ENCODE peak calls at places on chromosomes 5 and 9, in six cellular contexts. N is germinal center; G is central memory CD8-positive, alpha-beta T cell; A is RPMI8226; C is cardiac muscle cell; P is RCC 7860. R is an unnamed sample.

GRCh38 chr5:92637960-92638359 is 943.1 kb downstream of the NR2F1-AS1 start:
- DNase-seq in N (no peak), G (no peak), A (no peak), C (no peak), P (no peak), R (no peak)

GRCh38 chr5:90473321-90474234 is 993 bp downstream of the MBLAC2 start:
- DNase-seq in N (peak), G (no peak), A (peak), C (peak), P (no peak), R (peak)

GRCh38 chr9:134341306-134341705 is 15.1 kb downstream of the RXRA start:
- DNase-seq in N (no peak), G (no peak), A (no peak), C (no peak), P (no peak), R (no peak)

GRCh38 chr5:147168578-147169327 is 66.1 kb upstream of the STK32A start:
- DNase-seq in N (no peak), G (no peak), A (no peak), C (no peak), P (peak), R (peak)

GRCh38 chr9:83999141-83999918 is 18.7 kb downstream of the RMI1 start:
- DNase-seq in N (no peak), G (no peak), A (no peak), C (no peak), P (no peak), R (no peak)

GRCh38 chr5:82151622-82152021 is 126.5 kb downstream of the RPS23 start:
- DNase-seq in N (no peak), G (no peak), A (no peak), C (no peak), P (peak), R (no peak)

GRCh38 chr5:139273322-139273571 is 20.3 kb upstream of the MATR3 start:
- DNase-seq in N (no peak), G (no peak), A (peak), C (peak), P (no peak), R (no peak)

GRCh38 chr9:101468116-101468515 is 32.5 kb upstream of the ALDOB start:
- DNase-seq in N (no peak), G (no peak), A (no peak), C (no peak), P (no peak), R (no peak)

GRCh38 chr9:128091144-128091543 is 23.1 kb downstream of the SLC25A25 start:
- DNase-seq in N (no peak), G (no peak), A (no peak), C (peak), P (no peak), R (peak)

GRCh38 chr5:146832985-146833732 is 45.4 kb downstream of the PPP2R2B start:
- DNase-seq in N (no peak), G (no peak), A (no peak), C (no peak), P (no peak), R (no peak)

GRCh38 chr9:94869415-94869838 is 142.9 kb downstream of the AOPEP start:
- DNase-seq in N (no peak), G (no peak), A (no peak), C (no peak), P (no peak), R (peak)

GRCh38 chr5:35863159-35863558 is 6.5 kb downstream of the IL7R start:
- DNase-seq in N (no peak), G (no peak), A (no peak), C (no peak), P (no peak), R (no peak)

GRCh38 chr9:131739988-131740648 is at the start of gene RAPGEF1:
- DNase-seq in N (peak), G (peak), A (peak), C (peak), P (peak), R (no peak)

R was measured in A172.